ENCODE peak calls at places on chromosome 4, in six cellular contexts. D, F, N, Z, J and O are unnamed samples.

GRCh38 chr4:58761563-58761962 is 1651.4 kb upstream of the IGFBP7 start:
- DNase-seq in D (no peak), F (no peak), N (no peak), Z (no peak), J (no peak), O (no peak)

GRCh38 chr4:123438031-123438430 is 41.4 kb downstream of the SPRY1 start:
- DNase-seq in D (no peak), F (no peak), N (no peak), Z (no peak), J (no peak), O (no peak)

GRCh38 chr4:133146574-133147198 is 2.4 kb upstream of the PCDH10 start:
- DNase-seq in D (peak), F (peak), N (peak), Z (peak), J (no peak), O (no peak)

GRCh38 chr4:99021386-99021785 is 25.9 kb downstream of the METAP1 start:
- DNase-seq in D (no peak), F (no peak), N (no peak), Z (no peak), J (no peak), O (no peak)

GRCh38 chr4:145044341-145044740 is 53.7 kb downstream of the ANAPC10 start:
- DNase-seq in D (no peak), F (peak), N (no peak), Z (peak), J (no peak), O (no peak)

GRCh38 chr4:108512615-108513505 is 107.5 kb upstream of the RPL34 start:
- DNase-seq in D (no peak), F (peak), N (peak), Z (peak), J (peak), O (no peak)

GRCh38 chr4:76206222-76206942 is 7.2 kb downstream of the SCARB2 start:
- DNase-seq in D (no peak), F (peak), N (no peak), Z (no peak), J (no peak), O (no peak)

GRCh38 chr4:74904509-74904908 is 28.4 kb upstream of the PARM1 start:
- DNase-seq in D (no peak), F (no peak), N (no peak), Z (no peak), J (no peak), O (no peak)

GRCh38 chr4:152991361-152991760 is 55.2 kb downstream of the FHDC1 start:
- DNase-seq in D (no peak), F (no peak), N (no peak), Z (no peak), J (no peak), O (no peak)

GRCh38 chr4:26723216-26723615 is 137.4 kb upstream of the STIM2 start:
- DNase-seq in D (no peak), F (no peak), N (no peak), Z (no peak), J (no peak), O (no peak)

GRCh38 chr4:164700471-164700870 is 53.5 kb upstream of the SMIM31 start:
- DNase-seq in D (no peak), F (no peak), N (no peak), Z (no peak), J (no peak), O (no peak)

GRCh38 chr4:134201216-134202098 is at the start of gene PABPC4L:
- DNase-seq in D (peak), F (peak), N (peak), Z (peak), J (no peak), O (no peak)

GRCh38 chr4:154485127-154485773 is 6.3 kb downstream of the DCHS2 start:
- DNase-seq in D (no peak), F (no peak), N (no peak), Z (no peak), J (no peak), O (no peak)

GRCh38 chr4:99811850-99812249 is 4.8 kb upstream of the DAPP1 start:
- DNase-seq in D (no peak), F (peak), N (peak), Z (peak), J (peak), O (no peak)

GRCh38 chr4:95085118-95085833 is 327.5 kb downstream of the BMPR1B start:
- DNase-seq in D (no peak), F (no peak), N (no peak), Z (no peak), J (no peak), O (no peak)

GRCh38 chr4:143286733-143287570 is 49.7 kb upstream of the GAB1 start:
- DNase-seq in D (no peak), F (peak), N (no peak), Z (peak), J (no peak), O (peak)

GRCh38 chr4:120821986-120822385 is 100.5 kb downstream of the PRDM5 start:
- DNase-seq in D (peak), F (no peak), N (no peak), Z (no peak), J (no peak), O (no peak)

DNA sequence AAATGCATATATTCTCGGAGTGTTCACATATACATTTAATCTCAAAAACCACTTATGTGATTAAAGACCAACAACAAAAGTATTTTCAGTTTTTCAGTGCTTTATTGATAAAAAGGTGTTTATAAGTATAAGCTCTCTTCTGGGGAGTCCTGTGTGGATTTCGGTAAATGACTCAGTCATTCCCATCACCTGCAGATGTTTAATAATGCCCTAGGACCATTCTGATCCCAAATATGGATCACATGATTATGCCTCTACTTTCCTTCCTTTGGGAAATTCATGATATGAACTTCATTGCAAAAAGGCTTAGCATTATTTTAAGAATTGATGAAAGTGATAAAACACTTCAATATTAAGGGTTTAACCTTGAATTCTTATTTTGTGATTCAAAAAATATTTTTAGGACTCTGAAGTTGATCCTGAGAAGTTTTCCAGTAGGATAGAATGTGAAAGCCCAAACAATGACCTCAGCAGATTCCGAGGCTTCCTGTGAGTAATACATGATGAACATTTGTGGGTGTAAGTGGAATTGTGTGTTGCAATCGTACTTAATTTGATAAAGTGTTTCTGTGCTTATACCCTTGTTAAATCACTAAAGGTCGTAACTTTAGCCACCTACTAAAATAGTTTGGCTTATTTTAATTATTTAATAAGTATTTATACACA is 40.2 kb downstream of the ATP10D start:
- DNase-seq in D (no peak), F (peak), N (no peak), Z (peak), J (no peak), O (peak)
- H3K27ac ChIP-seq in D (no peak), F (peak), N (no peak), Z (peak), J (no peak), O (peak)

GRCh38 chr4:168562021-168562691 is 65.3 kb downstream of the PALLD start:
- DNase-seq in D (no peak), F (peak), N (no peak), Z (peak), J (no peak), O (no peak)
- H3K27ac ChIP-seq in D (no peak), F (peak), N (no peak), Z (no peak), J (no peak), O (no peak)

GRCh38 chr4:24748023-24748422 is 47.4 kb upstream of the SOD3 start:
- DNase-seq in D (no peak), F (no peak), N (no peak), Z (no peak), J (no peak), O (no peak)
- H3K27ac ChIP-seq in D (no peak), F (no peak), N (no peak), Z (no peak), J (no peak), O (no peak)

GRCh38 chr4:186688150-186688943 is 35.3 kb downstream of the FAT1 start:
- DNase-seq in D (no peak), F (no peak), N (no peak), Z (no peak), J (no peak), O (no peak)
- H3K27ac ChIP-seq in D (no peak), F (peak), N (no peak), Z (no peak), J (no peak), O (peak)

GRCh38 chr4:6912412-6912811 is 2.8 kb downstream of the TBC1D14 start:
- DNase-seq in D (no peak), F (no peak), N (no peak), Z (no peak), J (no peak), O (no peak)

GRCh38 chr4:6914448-6914847 is 4.8 kb downstream of the TBC1D14 start:
- DNase-seq in D (no peak), F (no peak), N (no peak), Z (peak), J (no peak), O (no peak)

GRCh38 chr4:6910960-6911874 is 1.6 kb downstream of the TBC1D14 start:
- DNase-seq in D (no peak), F (no peak), N (no peak), Z (no peak), J (no peak), O (no peak)

GRCh38 chr4:6915041-6916005 is 5.7 kb downstream of the TBC1D14 start:
- DNase-seq in D (no peak), F (no peak), N (no peak), Z (no peak), J (no peak), O (no peak)

DNA sequence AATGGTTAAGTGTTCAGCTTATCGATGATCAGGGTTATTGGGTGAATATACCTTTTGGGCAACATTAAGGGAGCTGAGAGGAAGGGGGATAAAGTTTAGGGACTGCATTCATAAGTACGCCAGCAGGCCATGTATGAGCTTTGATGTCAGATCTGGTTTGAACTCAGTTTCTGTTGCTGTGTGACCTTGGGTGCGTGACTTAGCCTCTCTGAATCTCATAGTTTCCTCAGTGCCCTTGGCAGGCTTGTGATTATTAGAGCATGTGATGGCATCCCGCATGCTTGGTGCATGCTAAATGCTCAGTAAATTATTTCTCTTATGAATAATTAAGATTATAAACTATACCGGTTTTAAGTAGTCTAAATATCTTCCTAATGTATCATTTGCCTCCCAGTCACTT is 3.7 kb downstream of the TBC1D14 start:
- DNase-seq in D (no peak), F (no peak), N (no peak), Z (no peak), J (no peak), O (no peak)
- H3K27ac ChIP-seq in D (no peak), F (no peak), N (peak), Z (no peak), J (no peak), O (no peak)

GRCh38 chr4:56408978-56409377 is 21.7 kb upstream of the AASDH start:
- DNase-seq in D (no peak), F (no peak), N (no peak), Z (no peak), J (no peak), O (no peak)

GRCh38 chr4:56417396-56417795 is 18.0 kb downstream of the PPAT start:
- DNase-seq in D (no peak), F (no peak), N (no peak), Z (no peak), J (no peak), O (no peak)

GRCh38 chr4:56410247-56410646 is 23.0 kb upstream of the AASDH start:
- DNase-seq in D (no peak), F (peak), N (no peak), Z (peak), J (no peak), O (peak)

GRCh38 chr4:56414135-56414675 is 21.2 kb downstream of the PPAT start:
- DNase-seq in D (no peak), F (peak), N (no peak), Z (peak), J (no peak), O (no peak)
- H3K27ac ChIP-seq in D (peak), F (no peak), N (no peak), Z (peak), J (no peak), O (no peak)

DNA sequence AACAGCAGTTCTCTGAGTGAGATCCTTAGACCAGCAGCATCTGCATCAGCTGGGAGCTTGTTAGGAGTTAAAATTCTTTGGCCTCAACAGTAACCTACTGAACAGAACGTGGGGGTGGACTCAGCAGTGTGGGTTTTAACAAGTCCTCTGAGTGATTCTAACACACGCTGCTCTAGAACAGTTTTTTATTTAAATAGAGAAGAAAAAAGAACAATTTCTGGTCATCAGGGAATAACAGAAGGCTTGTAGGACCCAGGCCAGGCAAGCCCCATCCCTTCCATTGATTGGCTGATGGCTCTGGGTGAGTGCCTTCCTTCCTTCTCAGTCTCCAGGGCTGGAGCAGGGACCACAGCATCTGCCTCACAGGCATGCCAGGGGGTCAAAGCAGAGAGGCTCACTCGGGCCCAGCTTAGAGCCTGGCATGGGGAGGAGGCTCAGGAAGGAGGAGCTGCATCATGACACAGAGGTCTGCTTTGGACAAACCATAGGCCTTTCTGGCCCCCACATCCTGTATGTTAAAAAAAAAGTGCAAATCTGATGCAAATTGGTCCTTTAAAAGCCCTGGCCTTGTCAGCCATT is 56.7 kb downstream of the JAKMIP1 start:
- DNase-seq in D (no peak), F (no peak), N (no peak), Z (no peak), J (no peak), O (no peak)
- H3K27ac ChIP-seq in D (no peak), F (no peak), N (no peak), Z (no peak), J (no peak), O (no peak)

GRCh38 chr4:138796761-138797160 is 218.8 kb upstream of the NOCT start:
- DNase-seq in D (no peak), F (no peak), N (no peak), Z (no peak), J (no peak), O (no peak)
- H3K27ac ChIP-seq in D (no peak), F (no peak), N (no peak), Z (no peak), J (no peak), O (no peak)